ENCODE peak calls at places on chromosome 5, in four cellular contexts. One of them, this sample, is unnamed.

GRCh38 chr5:124856726-124857125 is 110.3 kb upstream of the ZNF608 start:
- DNase-seq in fibroblast of mammary gland: no peak
- DNase-seq in cardiac fibroblast: no peak
- DNase-seq in heart left ventricle: no peak
- DNase-seq in this sample: no peak

GRCh38 chr5:148830220-148830619 is 3.8 kb downstream of the ADRB2 start:
- DNase-seq in fibroblast of mammary gland: no peak
- DNase-seq in heart left ventricle: no peak
- DNase-seq in cardiac fibroblast: no peak
- DNase-seq in this sample: no peak

GRCh38 chr5:68180286-68181038 is 35.1 kb upstream of the PIK3R1 start:
- DNase-seq in fibroblast of mammary gland: no peak
- DNase-seq in cardiac fibroblast: no peak
- DNase-seq in heart left ventricle: no peak
- DNase-seq in this sample: no peak

GRCh38 chr5:168659286-168659847 is 80.2 kb upstream of the PANK3 start:
- DNase-seq in heart left ventricle: no peak
- DNase-seq in cardiac fibroblast: no peak
- DNase-seq in fibroblast of mammary gland: no peak
- DNase-seq in this sample: no peak

GRCh38 chr5:119368238-119368630 is 12.4 kb downstream of the TNFAIP8 start:
- DNase-seq in fibroblast of mammary gland: no peak
- DNase-seq in cardiac fibroblast: no peak
- DNase-seq in heart left ventricle: no peak
- DNase-seq in this sample: no peak

GRCh38 chr5:168039485-168040005 is 251.9 kb upstream of the WWC1 start:
- DNase-seq in cardiac fibroblast: no peak
- DNase-seq in heart left ventricle: no peak
- DNase-seq in fibroblast of mammary gland: no peak
- DNase-seq in this sample: no peak

GRCh38 chr5:141941307-141941706 is 16.7 kb downstream of the PCDH12 start:
- DNase-seq in heart left ventricle: no peak
- DNase-seq in cardiac fibroblast: peak
- DNase-seq in fibroblast of mammary gland: peak
- DNase-seq in this sample: peak

GRCh38 chr5:73955447-73955846 is 329.5 kb downstream of the ARHGEF28 start:
- DNase-seq in heart left ventricle: no peak
- DNase-seq in cardiac fibroblast: no peak
- DNase-seq in fibroblast of mammary gland: no peak
- DNase-seq in this sample: no peak

GRCh38 chr5:61309115-61309514 is 22.9 kb upstream of the ZSWIM6 start:
- DNase-seq in cardiac fibroblast: no peak
- DNase-seq in fibroblast of mammary gland: no peak
- DNase-seq in heart left ventricle: no peak
- DNase-seq in this sample: no peak

GRCh38 chr5:38258319-38259061 is at the start of gene EGFLAM:
- DNase-seq in fibroblast of mammary gland: no peak
- DNase-seq in cardiac fibroblast: no peak
- DNase-seq in heart left ventricle: peak
- DNase-seq in this sample: peak

GRCh38 chr5:38259062-38259857 is 901 bp downstream of the EGFLAM start:
- DNase-seq in heart left ventricle: no peak
- DNase-seq in fibroblast of mammary gland: no peak
- DNase-seq in cardiac fibroblast: no peak
- DNase-seq in this sample: no peak

GRCh38 chr5:38253759-38254158 is 4.6 kb upstream of the EGFLAM start:
- DNase-seq in heart left ventricle: no peak
- DNase-seq in fibroblast of mammary gland: no peak
- DNase-seq in cardiac fibroblast: no peak
- DNase-seq in this sample: no peak

GRCh38 chr5:38258037-38258318 is 381 bp upstream of the EGFLAM start:
- DNase-seq in cardiac fibroblast: no peak
- DNase-seq in fibroblast of mammary gland: no peak
- DNase-seq in heart left ventricle: no peak
- DNase-seq in this sample: no peak

DNA sequence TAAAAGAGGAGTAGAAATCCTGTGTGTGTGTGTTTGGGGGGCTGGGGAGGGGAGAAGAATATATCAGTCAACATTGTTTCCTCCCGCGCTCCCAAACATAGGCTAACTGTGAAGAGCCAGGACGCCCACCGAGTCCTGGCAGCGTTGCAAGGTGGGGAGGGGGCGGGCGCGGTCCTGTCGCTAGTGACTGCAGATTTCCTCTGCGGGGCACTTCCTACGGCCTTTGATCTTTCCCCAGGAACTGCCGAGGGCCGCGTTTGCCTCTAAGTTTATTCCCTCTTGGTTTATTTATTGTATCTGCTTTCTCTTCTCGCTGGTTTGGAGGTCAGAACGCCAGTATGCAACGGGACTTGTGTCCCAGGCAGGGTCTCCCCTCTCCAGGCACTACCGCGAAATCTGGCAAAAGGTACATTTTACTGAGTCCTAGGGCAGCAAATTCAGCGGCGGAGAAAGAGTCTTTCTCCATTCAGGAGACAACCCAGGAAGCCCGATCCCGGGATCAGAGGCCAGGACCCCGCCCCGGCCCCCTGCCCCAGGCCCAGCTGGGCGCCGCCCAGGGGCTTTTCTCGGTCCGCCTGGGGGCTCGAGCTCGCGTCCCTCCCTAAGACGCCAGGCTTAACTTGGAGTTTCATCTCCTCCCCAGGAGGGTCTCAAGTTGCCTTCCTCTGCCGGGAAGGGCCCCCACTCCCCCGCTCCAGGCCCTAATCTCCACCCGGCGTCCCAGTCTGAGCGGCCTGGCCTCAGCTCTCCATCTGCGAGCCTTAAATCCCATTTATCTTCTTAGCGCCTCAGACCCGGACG is 923 bp upstream of the EGFLAM start:
- DNase-seq in fibroblast of mammary gland: no peak
- DNase-seq in cardiac fibroblast: no peak
- DNase-seq in heart left ventricle: no peak
- DNase-seq in this sample: no peak
- H3K4me3 ChIP-seq in fibroblast of mammary gland: no peak
- H3K4me3 ChIP-seq in cardiac fibroblast: no peak
- H3K4me3 ChIP-seq in heart left ventricle: peak
- H3K4me3 ChIP-seq in this sample: no peak

GRCh38 chr5:112684737-112685136 is 52.9 kb upstream of the APC start:
- DNase-seq in fibroblast of mammary gland: peak
- DNase-seq in cardiac fibroblast: peak
- DNase-seq in heart left ventricle: peak
- DNase-seq in this sample: peak
- H3K4me3 ChIP-seq in fibroblast of mammary gland: no peak
- H3K4me3 ChIP-seq in cardiac fibroblast: no peak
- H3K4me3 ChIP-seq in heart left ventricle: no peak
- H3K4me3 ChIP-seq in this sample: no peak

DNA sequence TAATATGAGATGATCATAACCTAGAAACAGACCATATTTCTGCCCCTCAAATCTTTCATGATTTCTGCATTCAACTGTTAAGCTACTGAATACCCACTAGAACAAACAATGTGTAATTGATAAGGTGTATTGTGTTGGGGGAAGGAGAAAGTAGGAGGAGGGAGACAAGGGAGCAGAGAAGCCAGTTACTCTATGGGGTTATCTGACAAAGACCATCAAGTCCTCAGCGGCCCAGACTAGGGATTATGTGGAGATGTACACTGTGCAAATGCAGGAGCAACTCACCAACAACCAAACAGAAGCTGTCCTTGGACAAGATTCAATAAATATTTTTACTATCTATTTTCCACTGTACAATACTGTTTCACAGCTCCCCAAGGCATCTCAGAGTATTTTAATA is 2.7 kb downstream of the NRG2 start:
- DNase-seq in heart left ventricle: no peak
- DNase-seq in cardiac fibroblast: no peak
- DNase-seq in fibroblast of mammary gland: no peak
- DNase-seq in this sample: no peak
- H3K4me3 ChIP-seq in heart left ventricle: peak
- H3K4me3 ChIP-seq in cardiac fibroblast: no peak
- H3K4me3 ChIP-seq in fibroblast of mammary gland: no peak
- H3K4me3 ChIP-seq in this sample: no peak

GRCh38 chr5:83414601-83415000 is 56.9 kb upstream of the VCAN start:
- DNase-seq in cardiac fibroblast: peak
- DNase-seq in heart left ventricle: no peak
- DNase-seq in fibroblast of mammary gland: peak
- DNase-seq in this sample: no peak

GRCh38 chr5:83418659-83419321 is 52.8 kb upstream of the VCAN start:
- DNase-seq in heart left ventricle: no peak
- DNase-seq in cardiac fibroblast: no peak
- DNase-seq in fibroblast of mammary gland: no peak
- DNase-seq in this sample: no peak

GRCh38 chr5:83422284-83422683 is 49.3 kb upstream of the VCAN start:
- DNase-seq in fibroblast of mammary gland: no peak
- DNase-seq in cardiac fibroblast: no peak
- DNase-seq in heart left ventricle: no peak
- DNase-seq in this sample: no peak

GRCh38 chr5:83417884-83418283 is 53.7 kb upstream of the VCAN start:
- DNase-seq in cardiac fibroblast: no peak
- DNase-seq in fibroblast of mammary gland: no peak
- DNase-seq in heart left ventricle: no peak
- DNase-seq in this sample: no peak
- H3K4me3 ChIP-seq in cardiac fibroblast: no peak
- H3K4me3 ChIP-seq in fibroblast of mammary gland: no peak
- H3K4me3 ChIP-seq in heart left ventricle: no peak
- H3K4me3 ChIP-seq in this sample: no peak

GRCh38 chr5:126913316-126913715 is 117.0 kb downstream of the MARCHF3 start:
- DNase-seq in fibroblast of mammary gland: no peak
- DNase-seq in cardiac fibroblast: no peak
- DNase-seq in heart left ventricle: no peak
- DNase-seq in this sample: no peak
- H3K4me3 ChIP-seq in fibroblast of mammary gland: no peak
- H3K4me3 ChIP-seq in cardiac fibroblast: no peak
- H3K4me3 ChIP-seq in heart left ventricle: no peak
- H3K4me3 ChIP-seq in this sample: no peak

This sample was measured in MG63.